ENCODE peak calls at places on chromosomes 7 and 10, in five cellular contexts. L is HepG2, F is K562, X is upper lobe of left lung, D is GM12878. S is an unnamed sample.

GRCh38 chr10:110141185-110141584 is 66.2 kb upstream of the MXI1 start:
- ATAC-seq in L (no peak), F (no peak), X (no peak), D (no peak), S (no peak)

GRCh38 chr7:110204527-110204926 is 886.4 kb upstream of the LRRN3 start:
- ATAC-seq in L (peak), F (no peak), X (no peak), D (peak), S (no peak)

GRCh38 chr7:79741684-79742083 is 288.2 kb upstream of the MAGI2 start:
- ATAC-seq in L (peak), F (no peak), X (no peak), D (no peak), S (no peak)

GRCh38 chr7:931871-932650 is 22.4 kb downstream of the ADAP1 start:
- ATAC-seq in L (no peak), F (no peak), X (no peak), D (no peak), S (no peak)

GRCh38 chr7:99709838-99710541 is 25.0 kb downstream of the CYP3A7 start:
- ATAC-seq in L (no peak), F (peak), X (no peak), D (no peak), S (no peak)

GRCh38 chr10:122019414-122019975 is 30.5 kb downstream of the TACC2 start:
- ATAC-seq in L (peak), F (no peak), X (peak), D (no peak), S (no peak)

GRCh38 chr10:23533212-23533611 is 94.3 kb downstream of the OTUD1 start:
- ATAC-seq in L (no peak), F (no peak), X (no peak), D (no peak), S (no peak)

GRCh38 chr10:63214586-63214985 is 81.5 kb downstream of the NRBF2 start:
- ATAC-seq in L (no peak), F (no peak), X (peak), D (no peak), S (no peak)

GRCh38 chr7:76364198-76364584 is 5.4 kb upstream of the YWHAG start:
- ATAC-seq in L (no peak), F (peak), X (peak), D (no peak), S (no peak)

GRCh38 chr10:32253300-32253699 is 93.7 kb downstream of the EPC1 start:
- ATAC-seq in L (peak), F (peak), X (peak), D (peak), S (no peak)

GRCh38 chr10:28939352-28940157 is 262.2 kb downstream of the BAMBI start:
- ATAC-seq in L (peak), F (peak), X (peak), D (no peak), S (peak)

GRCh38 chr10:131016556-131016955 is 295.0 kb downstream of the TCERG1L start:
- ATAC-seq in L (no peak), F (no peak), X (no peak), D (no peak), S (no peak)

GRCh38 chr7:131096267-131096927 is 231.3 kb upstream of the MKLN1 start:
- ATAC-seq in L (peak), F (no peak), X (no peak), D (no peak), S (no peak)

DNA sequence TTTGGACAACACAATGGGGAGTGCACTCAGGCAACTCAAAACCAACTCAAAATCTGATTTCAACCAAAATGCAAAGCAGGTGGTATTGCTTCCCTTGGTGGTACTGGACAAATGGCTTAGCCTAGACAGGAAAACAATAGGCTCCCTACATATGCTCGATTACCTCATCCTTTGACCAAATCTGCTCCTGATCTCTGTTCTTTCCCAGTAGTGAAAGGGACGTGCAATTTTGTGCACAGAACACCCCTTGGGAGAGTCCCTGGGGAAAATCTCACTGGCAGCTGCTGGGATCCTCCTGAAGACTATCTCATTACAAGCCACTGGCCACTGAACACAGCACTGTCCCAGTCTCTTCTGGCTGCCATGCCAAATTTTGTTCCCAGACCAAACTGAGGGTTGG is 149.2 kb upstream of the VSTM2A start:
- ATAC-seq in L (no peak), F (no peak), X (no peak), D (peak), S (no peak)
- TF ChIP-seq POLR2A in L (no peak), F (no peak), X (no peak), D (no peak), S (no peak)

DNA sequence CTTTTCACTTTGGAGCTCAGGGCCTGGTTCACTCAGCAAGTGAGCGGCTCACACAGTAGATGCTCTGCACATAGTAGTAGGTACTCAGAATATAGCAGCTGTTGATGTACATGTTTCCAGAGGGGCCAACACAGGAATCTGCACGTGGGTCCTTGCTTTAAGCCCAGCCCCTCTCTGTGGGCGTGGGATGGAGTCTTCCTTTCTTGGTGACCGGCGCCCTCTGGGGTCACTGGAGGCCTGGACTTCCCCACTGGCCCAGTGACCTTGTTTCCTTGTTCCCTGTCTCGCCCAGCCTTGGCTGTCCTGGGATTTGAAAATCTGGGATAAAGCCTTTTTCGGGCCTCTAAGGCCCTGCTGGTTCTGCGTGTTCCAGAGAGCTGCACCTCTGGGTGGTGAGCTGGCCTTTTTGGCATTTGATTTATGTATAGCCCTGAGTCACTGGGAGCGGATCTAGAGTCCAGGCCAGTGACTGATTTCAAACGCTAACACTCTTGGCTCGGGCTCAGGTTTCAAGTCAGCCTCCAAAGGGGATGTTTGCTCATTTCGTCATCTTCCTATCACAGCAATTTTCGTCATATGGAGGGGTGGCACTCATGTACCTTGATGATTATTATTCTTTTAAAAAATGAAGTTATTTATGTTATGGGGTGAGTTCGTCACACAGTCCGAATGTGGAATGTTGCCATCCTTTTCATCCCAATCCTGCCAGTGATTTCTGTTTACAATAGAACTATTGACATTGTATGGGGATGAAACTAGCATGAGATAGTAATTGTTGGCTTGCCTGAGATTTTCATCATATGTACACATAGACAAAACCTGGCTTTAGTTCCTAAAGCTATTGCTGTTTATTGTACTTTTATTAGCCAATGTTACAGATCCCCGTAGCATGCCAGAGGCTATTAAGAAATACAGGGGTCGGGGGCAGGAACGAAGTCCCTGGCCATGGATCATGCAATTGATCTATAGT is 65.5 kb downstream of the CUX1 start:
- ATAC-seq in L (peak), F (peak), X (peak), D (no peak), S (peak)
- TF ChIP-seq EP300 in L (peak), F (peak), X (no peak), D (no peak), S (peak)

GRCh38 chr10:4501306-4501705 is 324.7 kb upstream of the AKR1E2 start:
- ATAC-seq in L (no peak), F (no peak), X (no peak), D (no peak), S (no peak)

GRCh38 chr10:4503076-4503475 is 322.9 kb upstream of the AKR1E2 start:
- ATAC-seq in L (no peak), F (no peak), X (no peak), D (no peak), S (no peak)

GRCh38 chr10:4504550-4504949 is 321.5 kb upstream of the AKR1E2 start:
- ATAC-seq in L (no peak), F (no peak), X (no peak), D (no peak), S (no peak)

DNA sequence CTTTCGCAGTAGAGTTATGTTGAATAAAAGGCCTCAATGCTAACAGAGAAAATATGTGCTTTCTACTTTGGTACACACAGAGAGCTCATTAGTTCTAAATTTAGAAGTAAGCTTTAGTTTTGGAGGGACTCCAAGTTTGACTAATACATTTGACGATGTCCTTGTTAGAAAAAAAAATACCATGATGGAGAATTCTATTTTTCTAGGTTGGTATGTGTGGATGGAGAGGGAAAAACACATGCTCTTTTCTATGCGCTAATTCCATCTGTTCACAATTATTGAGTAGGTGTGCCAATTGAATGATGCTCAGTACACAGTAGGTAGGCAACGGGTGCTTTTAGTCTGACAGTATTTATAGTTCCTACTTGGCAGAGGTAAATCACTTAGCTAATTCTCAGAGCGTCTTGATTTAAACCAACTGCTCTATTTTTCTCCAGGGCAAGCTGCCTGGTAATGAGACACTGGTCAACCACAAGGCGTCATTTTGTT is 327.2 kb upstream of the AKR1E2 start:
- ATAC-seq in L (no peak), F (no peak), X (peak), D (no peak), S (peak)
- TF ChIP-seq POLR2AphosphoS5 in L (no peak), F (no peak), X (no peak), D (no peak), S (peak)

GRCh38 chr10:125822878-125823662 is at the start of the genes BCCIP and UROS:
- ATAC-seq in L (peak), F (peak), X (peak), D (peak), S (peak)
- TF ChIP-seq POLR2A in L (peak), F (peak), X (peak), D (peak), S (peak)

GRCh38 chr10:97574374-97575100 is 2.0 kb downstream of the ANKRD2 start:
- ATAC-seq in L (no peak), F (no peak), X (no peak), D (no peak), S (peak)
- TF ChIP-seq EP300 in L (no peak), F (no peak), X (no peak), D (no peak), S (no peak)

GRCh38 chr10:21363087-21363752 is 162.3 kb downstream of the SKIDA1 start:
- ATAC-seq in L (peak), F (no peak), X (no peak), D (no peak), S (no peak)

GRCh38 chr10:21368022-21368582 is 157.4 kb downstream of the SKIDA1 start:
- ATAC-seq in L (no peak), F (peak), X (no peak), D (peak), S (no peak)

GRCh38 chr10:21363753-21364104 is 161.8 kb downstream of the SKIDA1 start:
- ATAC-seq in L (no peak), F (no peak), X (no peak), D (no peak), S (no peak)

GRCh38 chr10:21368728-21369425 is 156.6 kb downstream of the SKIDA1 start:
- ATAC-seq in L (no peak), F (no peak), X (no peak), D (peak), S (no peak)

DNA sequence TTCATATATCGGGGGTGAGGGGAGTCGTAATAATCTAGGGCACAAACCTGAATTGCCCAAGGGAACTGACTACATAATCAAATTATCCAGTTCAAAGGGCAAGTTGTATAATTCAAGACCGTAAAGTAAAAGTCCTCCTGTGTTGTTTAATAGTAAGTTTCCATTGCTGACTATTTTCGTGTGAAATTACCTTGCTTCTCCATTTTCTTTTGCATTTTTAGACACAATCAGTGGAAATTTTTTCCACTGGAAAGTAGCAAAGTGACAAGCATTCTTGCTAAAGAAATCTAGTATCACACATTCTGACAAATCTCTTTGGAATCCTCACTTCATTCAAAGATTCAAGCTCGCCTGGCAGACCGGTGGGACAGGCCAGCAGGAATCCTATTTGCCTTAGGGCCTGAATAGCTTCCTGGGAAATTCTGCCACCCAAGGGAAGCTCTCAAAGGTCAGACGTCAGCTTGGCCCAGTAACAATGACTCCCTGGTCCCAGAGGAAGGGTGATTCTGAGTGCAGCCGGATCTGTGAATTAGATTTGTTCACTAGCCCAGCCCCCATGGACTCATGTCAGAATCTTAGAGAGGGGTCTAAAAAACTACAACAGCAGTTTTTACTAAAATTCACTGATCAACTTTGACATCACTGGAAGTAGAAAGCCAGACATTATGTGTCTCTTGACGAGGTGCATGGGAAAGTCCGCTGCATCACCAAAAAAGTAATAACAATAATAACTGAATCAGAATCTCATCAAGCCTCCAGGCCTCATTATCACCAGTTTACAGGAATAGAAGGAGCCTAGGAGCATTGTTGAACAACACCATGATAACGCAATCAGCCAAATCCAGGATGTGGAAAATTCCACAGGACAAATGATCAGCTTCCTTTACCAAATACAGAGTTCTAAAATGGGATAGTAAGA is 161.0 kb downstream of the SKIDA1 start:
- ATAC-seq in L (peak), F (no peak), X (no peak), D (no peak), S (peak)
- TF ChIP-seq POLR2AphosphoS5 in L (no peak), F (no peak), X (no peak), D (no peak), S (no peak)

GRCh38 chr7:82542665-82543064 is 99.1 kb upstream of the CACNA2D1 start:
- ATAC-seq in L (no peak), F (no peak), X (no peak), D (no peak), S (no peak)
- TF ChIP-seq POLR2A in L (no peak), F (no peak), X (no peak), D (no peak), S (no peak)